ENCODE peak calls at places on chromosome 14, in eight cellular contexts. J, I, C, D, U, T, Y and M are unnamed samples.

GRCh38 chr14:61192970-61193369 is 88.2 kb downstream of the TMEM30B start:
- DNase-seq in I (no peak), J (peak), T (no peak), C (no peak), D (no peak), Y (no peak), U (no peak), M (no peak)

GRCh38 chr14:73741386-73741875 is 27.2 kb upstream of the PNMA1 start:
- DNase-seq in T (peak), U (no peak), I (peak), D (no peak), Y (peak), J (peak), C (peak), M (peak)

GRCh38 chr14:99380991-99381687 is 99.5 kb downstream of the SETD3 start:
- DNase-seq in Y (no peak), I (no peak), U (no peak), C (no peak), J (no peak), D (no peak), T (no peak), M (no peak)

GRCh38 chr14:76245097-76245496 is 93.4 kb downstream of the GPATCH2L start:
- DNase-seq in D (no peak), C (no peak), J (peak), U (no peak), I (no peak), T (no peak), Y (no peak), M (no peak)

GRCh38 chr14:73887704-73888459 is 1.2 kb downstream of the ZNF410 start:
- DNase-seq in I (no peak), C (no peak), T (no peak), D (no peak), Y (no peak), J (no peak), U (no peak), M (no peak)

GRCh38 chr14:44657688-44658388 is 150.8 kb upstream of the FSCB start:
- DNase-seq in J (peak), I (no peak), D (no peak), T (no peak), U (no peak), C (no peak), Y (no peak), M (no peak)

GRCh38 chr14:59310644-59311043 is 122.2 kb downstream of the DAAM1 start:
- DNase-seq in I (no peak), T (no peak), U (no peak), C (no peak), D (no peak), J (no peak), Y (no peak), M (no peak)

GRCh38 chr14:95499354-95499750 is 17.1 kb downstream of the SYNE3 start:
- DNase-seq in J (no peak), C (no peak), D (no peak), Y (no peak), U (no peak), T (no peak), I (no peak), M (no peak)

GRCh38 chr14:94907626-94908261 is 137.8 kb upstream of the GSC start:
- DNase-seq in T (peak), U (no peak), I (no peak), D (no peak), Y (no peak), J (no peak), C (peak), M (no peak)

GRCh38 chr14:60111732-60112131 is 20.0 kb downstream of the PCNX4 start:
- DNase-seq in J (no peak), U (no peak), D (no peak), I (no peak), C (no peak), Y (no peak), T (no peak), M (no peak)

GRCh38 chr14:68811161-68811560 is 18.3 kb upstream of the ZFP36L1 start:
- DNase-seq in I (no peak), J (no peak), T (no peak), U (no peak), Y (no peak), D (no peak), C (no peak), M (no peak)

GRCh38 chr14:89378119-89378518 is 38.9 kb downstream of the FOXN3 start:
- DNase-seq in Y (no peak), T (no peak), I (no peak), U (no peak), J (peak), D (peak), C (no peak), M (no peak)

GRCh38 chr14:77612011-77612620 is 4.3 kb downstream of the SPTLC2 start:
- DNase-seq in J (peak), T (no peak), I (no peak), U (no peak), D (no peak), Y (no peak), C (no peak), M (no peak)

GRCh38 chr14:68956728-68957127 is 22.4 kb downstream of the ACTN1 start:
- DNase-seq in J (no peak), T (no peak), C (no peak), Y (no peak), U (no peak), D (no peak), I (no peak), M (no peak)

GRCh38 chr14:101887219-101887618 is 77.2 kb upstream of the DYNC1H1 start:
- DNase-seq in C (no peak), Y (no peak), D (no peak), T (no peak), U (no peak), I (no peak), J (no peak), M (no peak)

GRCh38 chr14:74290415-74290814 is 12.3 kb downstream of the ABCD4 start:
- DNase-seq in C (no peak), U (no peak), J (peak), D (peak), I (peak), T (no peak), Y (no peak), M (no peak)

GRCh38 chr14:31477248-31477647 is 10.6 kb downstream of the GPR33 start:
- DNase-seq in Y (no peak), J (no peak), C (no peak), I (no peak), T (no peak), D (no peak), U (no peak), M (no peak)

GRCh38 chr14:92215579-92215978 is 93.8 kb downstream of the CPSF2 start:
- DNase-seq in C (no peak), U (no peak), J (no peak), I (no peak), D (no peak), T (no peak), Y (no peak), M (no peak)

GRCh38 chr14:69711065-69711464 is 55.9 kb upstream of the SRSF5 start:
- DNase-seq in D (no peak), J (peak), I (no peak), U (no peak), C (peak), T (peak), Y (peak), M (no peak)

GRCh38 chr14:31090872-31091764 is 64.9 kb upstream of the STRN3 start:
- DNase-seq in D (peak), C (peak), Y (peak), U (peak), I (no peak), J (peak), T (no peak), M (no peak)

GRCh38 chr14:92922883-92923743 is at the start of gene CHGA:
- DNase-seq in U (no peak), C (no peak), J (peak), T (peak), I (peak), Y (peak), D (peak), M (no peak)

GRCh38 chr14:74843653-74844052 is 32.3 kb downstream of the PROX2 start:
- DNase-seq in C (no peak), U (no peak), Y (no peak), J (peak), I (no peak), T (no peak), D (no peak), M (peak)

GRCh38 chr14:81366259-81366658 is 33.9 kb downstream of the STON2 start:
- DNase-seq in I (no peak), T (no peak), U (peak), J (no peak), C (no peak), D (peak), Y (no peak), M (no peak)

GRCh38 chr14:106318700-106319099 is 792.3 kb downstream of the TMEM121 start:
- DNase-seq in I (peak), D (no peak), C (no peak), Y (no peak), U (no peak), J (no peak), T (peak), M (no peak)

GRCh38 chr14:71228711-71229110 is 321.5 kb downstream of the PCNX1 start:
- DNase-seq in J (no peak), T (no peak), D (no peak), C (no peak), U (no peak), Y (no peak), I (no peak), M (no peak)

GRCh38 chr14:98593361-98593761 is 678.6 kb downstream of the BCL11B start:
- DNase-seq in C (no peak), J (no peak), Y (no peak), D (no peak), T (no peak), I (no peak), U (no peak), M (no peak)

GRCh38 chr14:104473244-104473565 is 106.4 kb upstream of the C14orf180 start:
- DNase-seq in I (no peak), Y (no peak), T (no peak), C (no peak), J (no peak), U (no peak), D (no peak), M (no peak)

GRCh38 chr14:73637830-73638229 is 7.0 kb upstream of the DNAL1 start:
- DNase-seq in I (no peak), D (no peak), U (no peak), T (no peak), C (no peak), J (no peak), Y (no peak), M (no peak)

GRCh38 chr14:68947802-68948201 is 31.3 kb downstream of the ACTN1 start:
- DNase-seq in Y (peak), U (peak), J (peak), C (peak), T (no peak), D (no peak), I (no peak), M (peak)

GRCh38 chr14:58922211-58922940 is 266.1 kb upstream of the DAAM1 start:
- DNase-seq in T (no peak), U (no peak), C (no peak), J (peak), D (no peak), I (no peak), Y (no peak), M (no peak)

GRCh38 chr14:100622234-100622633 is 35.0 kb upstream of the BEGAIN start:
- DNase-seq in Y (peak), D (no peak), I (no peak), U (no peak), J (no peak), T (no peak), C (peak), M (no peak)

GRCh38 chr14:75334191-75335051 is 55.8 kb downstream of the FOS start:
- DNase-seq in C (peak), D (no peak), Y (no peak), J (peak), I (peak), T (no peak), U (no peak), M (no peak)

GRCh38 chr14:82642425-82642824 is 1108.8 kb upstream of the SEL1L start:
- DNase-seq in I (no peak), U (no peak), Y (no peak), T (peak), D (peak), C (no peak), J (no peak), M (no peak)

GRCh38 chr14:90332271-90332584 is 487 bp upstream of the NRDE2 start:
- DNase-seq in I (no peak), U (no peak), C (no peak), D (no peak), T (no peak), Y (no peak), J (no peak), M (no peak)

GRCh38 chr14:39102265-39102968 is 618 bp downstream of the SEC23A start:
- DNase-seq in J (peak), T (no peak), U (peak), Y (no peak), D (peak), C (no peak), I (peak), M (no peak)

GRCh38 chr14:39099748-39100147 is 3.3 kb downstream of the SEC23A start:
- DNase-seq in T (no peak), C (no peak), J (no peak), Y (no peak), I (no peak), U (no peak), D (no peak), M (no peak)

GRCh38 chr14:39108791-39109190 is 5.3 kb upstream of the GEMIN2 start:
- DNase-seq in J (no peak), I (no peak), U (no peak), T (no peak), Y (no peak), D (no peak), C (no peak), M (no peak)

GRCh38 chr14:39107624-39108023 is 4.6 kb upstream of the SEC23A start:
- DNase-seq in U (no peak), Y (no peak), I (peak), D (peak), C (no peak), T (no peak), J (peak), M (no peak)

GRCh38 chr14:39102969-39103957 is at the start of gene SEC23A:
- DNase-seq in J (peak), C (peak), I (peak), Y (peak), U (peak), T (peak), D (peak), M (peak)
- TF ChIP-seq POLR2A in J (peak), C (peak), I (peak), Y (peak), U (peak), T (peak), D (peak), M (peak)

DNA sequence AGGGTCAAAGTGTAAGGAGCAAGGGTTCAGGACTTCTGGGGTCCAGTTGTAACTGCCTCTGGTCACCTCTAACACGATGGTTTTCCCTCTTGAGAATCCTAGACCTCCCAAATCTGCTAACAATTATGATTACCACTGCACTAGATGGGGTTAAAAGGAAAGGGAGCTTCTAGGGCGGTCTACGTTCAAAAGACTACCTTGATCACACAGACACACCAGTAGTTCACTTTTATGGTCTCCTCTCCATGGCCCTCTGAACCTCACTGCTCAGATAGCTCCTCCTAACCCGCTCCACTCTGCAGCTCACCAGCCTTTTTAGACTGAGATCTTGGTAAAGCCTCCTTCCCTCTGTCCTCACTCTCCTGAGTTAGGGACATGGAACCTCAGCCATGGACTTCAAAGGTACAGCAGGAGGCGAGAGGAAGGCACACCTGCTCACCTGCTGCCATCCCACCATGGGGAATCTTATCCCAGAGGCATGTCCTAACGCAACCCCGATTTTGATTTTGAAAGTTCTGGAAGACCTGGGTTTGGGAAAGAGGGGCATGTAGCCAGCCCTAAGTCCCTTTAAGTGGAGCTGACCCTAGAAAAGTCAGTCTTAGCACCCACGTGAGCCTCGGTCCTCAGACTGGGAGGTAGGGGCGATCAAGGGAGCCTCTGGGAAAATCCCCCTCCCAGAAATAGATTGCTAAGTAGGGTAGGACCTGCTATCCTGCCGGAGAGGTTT is 1.4 kb downstream of the ZNF219 start:
- DNase-seq in D (no peak), J (no peak), T (no peak), C (no peak), Y (no peak), I (no peak), U (no peak), M (no peak)
- TF ChIP-seq POLR2A in D (no peak), J (no peak), T (no peak), C (no peak), Y (no peak), I (no peak), U (no peak), M (no peak)

DNA sequence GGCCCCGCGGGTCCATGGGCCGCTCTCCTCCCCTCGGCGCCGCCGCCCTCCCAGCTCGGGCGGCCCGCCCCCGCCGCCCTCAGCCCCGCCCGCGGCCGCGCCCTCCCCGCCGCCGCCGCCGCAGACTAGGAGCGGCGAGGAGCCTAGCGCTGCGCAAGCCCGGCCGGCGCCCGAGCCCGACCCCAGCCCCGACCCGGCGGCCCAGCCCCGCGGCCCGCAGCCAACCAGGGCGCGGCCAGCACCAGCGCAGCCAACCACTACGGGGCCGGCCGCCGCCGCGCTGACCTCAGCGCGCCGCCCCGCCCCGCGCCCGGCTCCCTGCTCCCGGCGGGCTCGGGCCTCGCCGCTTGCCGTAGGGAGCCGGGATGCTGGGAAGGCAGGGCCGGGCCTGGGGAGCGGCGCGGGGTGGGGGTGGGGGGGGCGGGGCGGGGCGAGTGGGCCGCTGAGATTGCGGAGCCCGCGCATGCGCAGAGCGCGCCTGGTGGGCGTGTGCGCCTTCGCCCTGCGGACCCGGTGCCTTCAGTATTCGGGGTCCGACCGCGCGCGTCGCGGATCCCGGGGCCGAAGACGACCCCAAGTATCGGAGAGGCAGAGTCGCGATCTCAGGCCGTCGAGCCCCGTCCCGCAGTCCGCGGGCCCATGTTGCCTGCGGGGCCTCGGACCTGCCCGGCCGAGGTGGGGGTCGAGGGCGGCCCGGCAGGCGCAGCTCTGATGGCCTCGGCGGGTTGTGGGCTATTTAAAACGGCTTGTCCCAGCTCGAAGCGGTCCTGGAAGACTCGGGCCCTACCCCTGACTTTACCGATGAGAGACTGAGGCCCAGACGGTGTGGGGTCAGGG is at the start of gene CDC42BPB:
- DNase-seq in I (peak), D (peak), Y (peak), U (peak), C (peak), J (peak), T (peak), M (peak)
- TF ChIP-seq POLR2A in I (no peak), D (peak), Y (peak), U (peak), C (no peak), J (no peak), T (peak), M (peak)

DNA sequence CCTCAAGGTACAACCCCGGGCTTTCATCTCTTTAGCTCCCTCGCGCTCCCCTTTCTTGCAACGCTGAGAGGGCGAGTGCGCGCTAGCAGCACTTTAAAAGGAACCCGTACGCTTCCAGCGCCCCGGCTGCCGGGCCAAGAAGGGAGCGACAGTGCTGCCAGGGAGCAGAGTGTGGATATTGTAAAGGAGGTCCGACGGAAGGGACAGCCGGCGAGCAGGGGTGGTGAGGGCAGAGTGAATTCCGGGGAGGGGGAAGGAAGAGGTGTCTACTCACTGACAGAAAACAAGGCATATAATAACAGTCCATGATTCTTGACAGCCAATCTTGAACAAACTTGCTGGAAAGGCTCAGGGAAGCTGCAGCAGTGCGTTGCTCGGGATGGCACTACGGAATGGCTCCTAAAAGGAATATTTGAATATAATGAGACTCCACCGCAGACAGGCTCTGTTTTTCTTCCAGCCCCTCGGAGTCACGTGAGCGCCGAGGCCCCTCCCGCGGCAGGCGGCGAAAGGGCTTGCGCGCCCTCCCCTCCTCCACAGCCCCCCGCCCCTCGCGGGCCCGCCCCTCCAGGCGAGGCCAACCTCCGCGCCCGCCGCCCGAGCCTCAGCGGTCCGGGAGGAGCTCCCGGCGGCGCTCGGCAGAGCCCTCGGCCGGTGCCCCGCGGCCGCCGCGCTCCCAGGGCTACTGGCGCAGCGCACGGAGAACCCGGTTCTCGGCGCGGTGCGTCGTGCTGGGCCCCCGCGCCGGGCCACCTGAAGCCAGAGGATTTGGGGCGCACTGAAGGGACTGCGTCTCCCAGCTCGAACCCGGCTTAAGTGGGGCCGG is 3.4 kb downstream of the BMP4 start:
- DNase-seq in Y (peak), C (peak), D (peak), U (peak), T (peak), I (no peak), J (peak), M (peak)
- TF ChIP-seq POLR2A in Y (peak), C (peak), D (peak), U (peak), T (peak), I (no peak), J (no peak), M (peak)